ENCODE peak calls at places on chromosomes 5 and 9, in six cellular contexts. L, Z, G, X, T and W are unnamed samples.

GRCh38 chr5:135220394-135221186 is 178.4 kb downstream of the MACROH2A1 start:
- DNase-seq in L (no peak), Z (no peak), G (no peak), X (no peak), T (no peak), W (peak)

GRCh38 chr5:179795049-179795862 is 1.5 kb downstream of the LTC4S start:
- DNase-seq in L (no peak), Z (no peak), G (peak), X (no peak), T (peak), W (no peak)

GRCh38 chr5:112253478-112254250 is 165.4 kb downstream of the EPB41L4A start:
- DNase-seq in L (no peak), Z (no peak), G (no peak), X (no peak), T (no peak), W (no peak)

GRCh38 chr5:88680253-88681132 is 202.5 kb downstream of the MEF2C start:
- DNase-seq in L (peak), Z (peak), G (peak), X (peak), T (peak), W (peak)

GRCh38 chr5:40477856-40478546 is 201.7 kb upstream of the PTGER4 start:
- DNase-seq in L (no peak), Z (no peak), G (no peak), X (no peak), T (no peak), W (no peak)

GRCh38 chr5:2257326-2258244 is 374.9 kb upstream of the IRX4 start:
- DNase-seq in L (no peak), Z (no peak), G (no peak), X (no peak), T (no peak), W (peak)

GRCh38 chr5:6849569-6849968 is 136.3 kb downstream of the TENT4A start:
- DNase-seq in L (no peak), Z (no peak), G (no peak), X (no peak), T (no peak), W (no peak)

GRCh38 chr9:27441741-27442070 is 82.4 kb upstream of the IFNK start:
- DNase-seq in L (no peak), Z (no peak), G (no peak), X (no peak), T (no peak), W (no peak)

GRCh38 chr9:91391426-91392217 is 29.9 kb upstream of the AUH start:
- DNase-seq in L (no peak), Z (no peak), G (peak), X (no peak), T (no peak), W (no peak)

GRCh38 chr9:73548201-73548600 is 396.5 kb downstream of the ANXA1 start:
- DNase-seq in L (peak), Z (no peak), G (peak), X (no peak), T (peak), W (no peak)

GRCh38 chr5:149740866-149741459 is 10.9 kb downstream of the PPARGC1B start:
- DNase-seq in L (peak), Z (no peak), G (peak), X (no peak), T (no peak), W (no peak)

GRCh38 chr9:131273146-131273545 is 3.2 kb downstream of the FAM78A start:
- DNase-seq in L (no peak), Z (no peak), G (no peak), X (no peak), T (no peak), W (no peak)

GRCh38 chr9:96241391-96241809 is 60.6 kb downstream of the HSD17B3 start:
- DNase-seq in L (no peak), Z (peak), G (no peak), X (no peak), T (no peak), W (no peak)

GRCh38 chr5:32783658-32784057 is 72.5 kb downstream of the NPR3 start:
- DNase-seq in L (no peak), Z (no peak), G (no peak), X (no peak), T (no peak), W (no peak)

GRCh38 chr9:136792321-136793062 is 1.3 kb downstream of the TMEM141 start:
- DNase-seq in L (no peak), Z (no peak), G (no peak), X (no peak), T (no peak), W (no peak)

GRCh38 chr5:1885476-1885755 is 2.7 kb upstream of the IRX4 start:
- DNase-seq in L (no peak), Z (no peak), G (no peak), X (no peak), T (no peak), W (no peak)

GRCh38 chr5:82635561-82636288 is 357.6 kb upstream of the RPS23 start:
- DNase-seq in L (no peak), Z (no peak), G (no peak), X (peak), T (no peak), W (no peak)

GRCh38 chr5:95863383-95863757 is 40.8 kb upstream of the GLRX start:
- DNase-seq in L (no peak), Z (no peak), G (no peak), X (no peak), T (no peak), W (no peak)

GRCh38 chr9:124617477-124618141 is 110.4 kb upstream of the NR5A1 start:
- DNase-seq in L (peak), Z (peak), G (peak), X (peak), T (peak), W (no peak)

GRCh38 chr5:84301535-84301934 is 83.1 kb downstream of the EDIL3 start:
- DNase-seq in L (no peak), Z (no peak), G (no peak), X (no peak), T (no peak), W (no peak)